ENCODE peak calls at places on chromosome 1, in eight cellular contexts. One of them, this sample, is unnamed.

GRCh38 chr1:192732787-192733186 is 76.1 kb upstream of the RGS2 start:
- DNase-seq in dorsolateral prefrontal cortex: no peak
- DNase-seq in cardiac fibroblast: no peak
- DNase-seq in DND-41: peak
- DNase-seq in esophagus muscularis mucosa: no peak
- DNase-seq in heart left ventricle: no peak
- DNase-seq in hepatocyte: no peak
- DNase-seq in NB4: peak
- DNase-seq in this sample: no peak

GRCh38 chr1:9149837-9150581 is 21.1 kb upstream of the GPR157 start:
- DNase-seq in cardiac fibroblast: no peak
- DNase-seq in heart left ventricle: peak
- DNase-seq in dorsolateral prefrontal cortex: no peak
- DNase-seq in DND-41: no peak
- DNase-seq in hepatocyte: no peak
- DNase-seq in NB4: peak
- DNase-seq in esophagus muscularis mucosa: no peak
- DNase-seq in this sample: no peak

GRCh38 chr1:152037920-152038658 is 1.3 kb upstream of the S100A11 start:
- DNase-seq in DND-41: no peak
- DNase-seq in cardiac fibroblast: no peak
- DNase-seq in heart left ventricle: no peak
- DNase-seq in NB4: peak
- DNase-seq in hepatocyte: no peak
- DNase-seq in dorsolateral prefrontal cortex: no peak
- DNase-seq in esophagus muscularis mucosa: no peak
- DNase-seq in this sample: no peak

GRCh38 chr1:55215194-55216021 is at the start of gene USP24:
- DNase-seq in DND-41: peak
- DNase-seq in heart left ventricle: peak
- DNase-seq in NB4: peak
- DNase-seq in esophagus muscularis mucosa: peak
- DNase-seq in hepatocyte: peak
- DNase-seq in cardiac fibroblast: peak
- DNase-seq in dorsolateral prefrontal cortex: peak
- DNase-seq in this sample: peak

GRCh38 chr1:169289016-169289415 is 78.6 kb downstream of the NME7 start:
- DNase-seq in heart left ventricle: no peak
- DNase-seq in NB4: no peak
- DNase-seq in dorsolateral prefrontal cortex: no peak
- DNase-seq in esophagus muscularis mucosa: no peak
- DNase-seq in hepatocyte: no peak
- DNase-seq in DND-41: no peak
- DNase-seq in cardiac fibroblast: no peak
- DNase-seq in this sample: no peak

GRCh38 chr1:15992187-15992553 is 11.9 kb upstream of the SRARP start:
- DNase-seq in NB4: no peak
- DNase-seq in esophagus muscularis mucosa: no peak
- DNase-seq in dorsolateral prefrontal cortex: no peak
- DNase-seq in cardiac fibroblast: no peak
- DNase-seq in heart left ventricle: no peak
- DNase-seq in DND-41: no peak
- DNase-seq in hepatocyte: no peak
- DNase-seq in this sample: no peak

GRCh38 chr1:8721681-8722324 is 95.6 kb downstream of the RERE start:
- DNase-seq in cardiac fibroblast: no peak
- DNase-seq in hepatocyte: no peak
- DNase-seq in heart left ventricle: no peak
- DNase-seq in NB4: no peak
- DNase-seq in esophagus muscularis mucosa: no peak
- DNase-seq in DND-41: no peak
- DNase-seq in dorsolateral prefrontal cortex: no peak
- DNase-seq in this sample: no peak

GRCh38 chr1:17338706-17339493 is 30.9 kb downstream of the PADI4 start:
- DNase-seq in cardiac fibroblast: no peak
- DNase-seq in dorsolateral prefrontal cortex: no peak
- DNase-seq in heart left ventricle: no peak
- DNase-seq in hepatocyte: no peak
- DNase-seq in esophagus muscularis mucosa: no peak
- DNase-seq in NB4: no peak
- DNase-seq in DND-41: no peak
- DNase-seq in this sample: no peak

GRCh38 chr1:31651025-31651424 is 6.3 kb upstream of the PEF1 start:
- DNase-seq in NB4: no peak
- DNase-seq in hepatocyte: no peak
- DNase-seq in esophagus muscularis mucosa: no peak
- DNase-seq in cardiac fibroblast: no peak
- DNase-seq in DND-41: no peak
- DNase-seq in heart left ventricle: no peak
- DNase-seq in dorsolateral prefrontal cortex: no peak
- DNase-seq in this sample: peak

DNA sequence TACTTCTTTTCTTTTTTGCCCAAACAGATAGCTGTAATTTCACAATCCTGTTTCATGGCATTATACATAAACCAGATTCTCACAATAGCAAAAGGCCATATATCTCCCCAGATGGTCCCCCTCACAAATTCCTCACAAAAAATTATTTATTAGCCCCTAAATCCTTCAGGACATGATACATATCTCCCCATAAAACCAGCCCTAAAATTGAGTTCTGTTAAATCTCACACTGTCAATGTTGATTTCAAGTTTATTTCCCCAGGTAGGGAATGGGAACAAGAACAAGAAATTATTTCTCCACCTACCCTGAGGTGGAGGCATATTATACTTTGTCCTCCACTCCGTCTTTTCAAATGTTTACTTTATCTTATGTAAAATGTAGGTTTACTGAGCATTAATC is 163.4 kb upstream of the CHRM3 start:
- DNase-seq in hepatocyte: no peak
- DNase-seq in NB4: no peak
- DNase-seq in esophagus muscularis mucosa: no peak
- DNase-seq in dorsolateral prefrontal cortex: no peak
- DNase-seq in DND-41: no peak
- DNase-seq in cardiac fibroblast: no peak
- DNase-seq in heart left ventricle: no peak
- DNase-seq in this sample: no peak
- TF ChIP-seq CTCF in hepatocyte: no peak
- TF ChIP-seq CTCF in NB4: no peak
- TF ChIP-seq CTCF in esophagus muscularis mucosa: no peak
- TF ChIP-seq CTCF in dorsolateral prefrontal cortex: no peak
- TF ChIP-seq CTCF in DND-41: no peak
- TF ChIP-seq CTCF in cardiac fibroblast: no peak
- TF ChIP-seq CTCF in heart left ventricle: no peak
- TF ChIP-seq CTCF in this sample: no peak

GRCh38 chr1:96130432-96130831 is 591.2 kb upstream of the PTBP2 start:
- DNase-seq in DND-41: no peak
- DNase-seq in dorsolateral prefrontal cortex: no peak
- DNase-seq in cardiac fibroblast: no peak
- DNase-seq in esophagus muscularis mucosa: no peak
- DNase-seq in hepatocyte: no peak
- DNase-seq in NB4: no peak
- DNase-seq in heart left ventricle: no peak
- DNase-seq in this sample: no peak
- H3K4me3 ChIP-seq in DND-41: no peak
- H3K4me3 ChIP-seq in dorsolateral prefrontal cortex: no peak
- H3K4me3 ChIP-seq in cardiac fibroblast: no peak
- H3K4me3 ChIP-seq in esophagus muscularis mucosa: no peak
- H3K4me3 ChIP-seq in hepatocyte: no peak
- H3K4me3 ChIP-seq in NB4: no peak
- H3K4me3 ChIP-seq in heart left ventricle: no peak
- H3K4me3 ChIP-seq in this sample: no peak

GRCh38 chr1:42003433-42003832 is 84.7 kb upstream of the HIVEP3 start:
- DNase-seq in hepatocyte: no peak
- DNase-seq in esophagus muscularis mucosa: no peak
- DNase-seq in dorsolateral prefrontal cortex: no peak
- DNase-seq in NB4: no peak
- DNase-seq in heart left ventricle: peak
- DNase-seq in cardiac fibroblast: no peak
- DNase-seq in DND-41: no peak
- DNase-seq in this sample: no peak

GRCh38 chr1:41999884-42000283 is 81.2 kb upstream of the HIVEP3 start:
- DNase-seq in DND-41: no peak
- DNase-seq in esophagus muscularis mucosa: no peak
- DNase-seq in NB4: no peak
- DNase-seq in heart left ventricle: no peak
- DNase-seq in dorsolateral prefrontal cortex: no peak
- DNase-seq in cardiac fibroblast: no peak
- DNase-seq in hepatocyte: no peak
- DNase-seq in this sample: no peak

GRCh38 chr1:42000781-42001180 is 82.1 kb upstream of the HIVEP3 start:
- DNase-seq in NB4: no peak
- DNase-seq in DND-41: no peak
- DNase-seq in heart left ventricle: no peak
- DNase-seq in dorsolateral prefrontal cortex: no peak
- DNase-seq in cardiac fibroblast: no peak
- DNase-seq in esophagus muscularis mucosa: no peak
- DNase-seq in hepatocyte: no peak
- DNase-seq in this sample: no peak

GRCh38 chr1:42004322-42004721 is 85.6 kb upstream of the HIVEP3 start:
- DNase-seq in cardiac fibroblast: no peak
- DNase-seq in hepatocyte: no peak
- DNase-seq in dorsolateral prefrontal cortex: no peak
- DNase-seq in esophagus muscularis mucosa: no peak
- DNase-seq in DND-41: no peak
- DNase-seq in NB4: no peak
- DNase-seq in heart left ventricle: no peak
- DNase-seq in this sample: no peak

GRCh38 chr1:42002220-42002619 is 83.5 kb upstream of the HIVEP3 start:
- DNase-seq in DND-41: no peak
- DNase-seq in dorsolateral prefrontal cortex: no peak
- DNase-seq in heart left ventricle: no peak
- DNase-seq in esophagus muscularis mucosa: no peak
- DNase-seq in cardiac fibroblast: no peak
- DNase-seq in NB4: no peak
- DNase-seq in hepatocyte: no peak
- DNase-seq in this sample: no peak
- TF ChIP-seq CTCF in DND-41: no peak
- TF ChIP-seq CTCF in dorsolateral prefrontal cortex: no peak
- TF ChIP-seq CTCF in heart left ventricle: no peak
- TF ChIP-seq CTCF in esophagus muscularis mucosa: no peak
- TF ChIP-seq CTCF in cardiac fibroblast: no peak
- TF ChIP-seq CTCF in NB4: no peak
- TF ChIP-seq CTCF in hepatocyte: no peak
- TF ChIP-seq CTCF in this sample: no peak

GRCh38 chr1:65762081-65762862 is 30.4 kb upstream of the PDE4B start:
- DNase-seq in hepatocyte: peak
- DNase-seq in heart left ventricle: no peak
- DNase-seq in DND-41: no peak
- DNase-seq in dorsolateral prefrontal cortex: no peak
- DNase-seq in cardiac fibroblast: no peak
- DNase-seq in esophagus muscularis mucosa: no peak
- DNase-seq in NB4: no peak
- DNase-seq in this sample: peak
- H3K4me3 ChIP-seq in hepatocyte: no peak
- H3K4me3 ChIP-seq in heart left ventricle: no peak
- H3K4me3 ChIP-seq in DND-41: no peak
- H3K4me3 ChIP-seq in dorsolateral prefrontal cortex: no peak
- H3K4me3 ChIP-seq in cardiac fibroblast: no peak
- H3K4me3 ChIP-seq in esophagus muscularis mucosa: no peak
- H3K4me3 ChIP-seq in NB4: no peak
- H3K4me3 ChIP-seq in this sample: no peak

DNA sequence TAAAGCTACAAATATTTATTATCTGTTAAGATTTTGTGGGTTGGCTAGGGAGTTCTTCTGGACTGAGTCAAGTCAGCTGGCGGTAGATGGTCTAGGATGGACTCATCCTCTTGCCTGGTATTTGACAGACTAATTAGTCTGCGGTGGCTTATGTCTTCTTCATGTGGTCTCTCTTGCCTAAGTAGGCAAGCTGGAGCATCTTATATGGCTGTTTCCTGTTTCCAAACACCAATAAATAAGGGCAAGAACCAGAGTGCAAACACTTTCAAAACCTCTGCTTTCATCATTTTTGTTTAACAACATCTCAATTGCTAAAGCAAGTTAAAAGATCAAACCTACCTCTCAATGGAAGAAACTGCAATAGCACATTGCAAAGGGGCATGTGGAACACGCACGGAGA is 484.8 kb downstream of the PTPRC start:
- DNase-seq in cardiac fibroblast: peak
- DNase-seq in DND-41: peak
- DNase-seq in esophagus muscularis mucosa: no peak
- DNase-seq in heart left ventricle: no peak
- DNase-seq in dorsolateral prefrontal cortex: no peak
- DNase-seq in hepatocyte: peak
- DNase-seq in NB4: peak
- DNase-seq in this sample: peak
- TF ChIP-seq CTCF in cardiac fibroblast: no peak
- TF ChIP-seq CTCF in DND-41: no peak
- TF ChIP-seq CTCF in esophagus muscularis mucosa: no peak
- TF ChIP-seq CTCF in heart left ventricle: no peak
- TF ChIP-seq CTCF in dorsolateral prefrontal cortex: no peak
- TF ChIP-seq CTCF in hepatocyte: no peak
- TF ChIP-seq CTCF in NB4: no peak
- TF ChIP-seq CTCF in this sample: no peak

DNA sequence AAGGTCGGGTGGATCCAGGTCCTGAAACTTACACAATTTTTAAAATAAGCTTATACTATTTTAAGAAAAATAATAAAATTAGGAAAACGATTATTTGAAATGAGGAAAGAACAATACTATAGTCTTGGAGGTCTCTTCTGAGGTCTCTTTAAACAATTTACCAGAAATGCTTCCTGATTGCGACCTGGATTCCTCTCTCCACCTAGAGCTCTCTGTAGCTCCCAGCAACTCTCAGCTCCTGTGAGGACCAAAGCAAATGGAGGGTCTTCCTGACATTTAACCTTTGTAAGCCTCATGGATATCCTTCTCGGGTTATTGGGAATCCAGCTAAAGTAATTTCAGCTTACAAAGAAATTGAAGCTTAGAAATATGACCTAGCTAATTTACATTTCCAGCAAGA is 886 bp downstream of the BTBD8 start:
- DNase-seq in DND-41: no peak
- DNase-seq in dorsolateral prefrontal cortex: no peak
- DNase-seq in NB4: peak
- DNase-seq in cardiac fibroblast: no peak
- DNase-seq in esophagus muscularis mucosa: no peak
- DNase-seq in hepatocyte: no peak
- DNase-seq in heart left ventricle: no peak
- DNase-seq in this sample: no peak
- H3K4me3 ChIP-seq in DND-41: peak
- H3K4me3 ChIP-seq in dorsolateral prefrontal cortex: peak
- H3K4me3 ChIP-seq in NB4: peak
- H3K4me3 ChIP-seq in cardiac fibroblast: peak
- H3K4me3 ChIP-seq in esophagus muscularis mucosa: peak
- H3K4me3 ChIP-seq in hepatocyte: peak
- H3K4me3 ChIP-seq in heart left ventricle: peak
- H3K4me3 ChIP-seq in this sample: peak